ENCODE peak calls at places on chromosomes 16 and 17, in seven cellular contexts. S is stomach, Y is IMR-90, J is heart right ventricle, I is BJ, W is GM23338, K is pancreas. E is an unnamed sample.
A peak's percentile ranks its signal among the peaks of the same experiment; 100 is the strongest.

GRCh38 chr17:59038734-59039133 is 67.9 kb downstream of the TRIM37 start:
- DNase-seq in S (no peak), Y (peak; percentile 88), J (no peak), I (no peak), W (no peak), K (no peak), E (no peak)

GRCh38 chr17:75763613-75764416 is 1.2 kb downstream of the GALK1 start:
- DNase-seq in S (no peak), Y (no peak), J (no peak), I (no peak), W (no peak), K (peak; percentile 70), E (no peak)

GRCh38 chr17:15981208-15981607 is 18.3 kb downstream of the ZSWIM7 start:
- DNase-seq in S (no peak), Y (no peak), J (no peak), I (no peak), W (no peak), K (no peak), E (no peak)

GRCh38 chr16:70162041-70162451 is 11.5 kb upstream of the CLEC18C start:
- DNase-seq in S (no peak), Y (peak; percentile 80), J (no peak), I (peak; percentile 25), W (no peak), K (peak; percentile 3), E (no peak)

GRCh38 chr16:16871196-16871595 is 492.3 kb downstream of the NPIPA7 start:
- DNase-seq in S (no peak), Y (no peak), J (no peak), I (no peak), W (peak; percentile 53), K (no peak), E (no peak)

GRCh38 chr17:31074772-31075538 is 19.8 kb upstream of the NF1 start:
- DNase-seq in S (no peak), Y (peak; percentile 75), J (no peak), I (no peak), W (peak; percentile 84), K (no peak), E (no peak)

GRCh38 chr17:15446036-15446435 is 21.4 kb downstream of the CDRT4 start:
- DNase-seq in S (no peak), Y (no peak), J (no peak), I (no peak), W (peak; percentile 90), K (no peak), E (no peak)

GRCh38 chr17:45656527-45657181 is 127.5 kb upstream of the CRHR1 start:
- DNase-seq in S (no peak), Y (no peak), J (no peak), I (no peak), W (no peak), K (no peak), E (no peak)

GRCh38 chr17:4881761-4882555 is 17.4 kb upstream of the C17orf107 start:
- DNase-seq in S (peak; percentile 83), Y (peak; percentile 12), J (peak; percentile 51), I (no peak), W (peak; percentile 93), K (peak; percentile 85), E (peak; percentile 67)

GRCh38 chr16:10121496-10121895 is 60.7 kb downstream of the GRIN2A start:
- DNase-seq in S (no peak), Y (peak; percentile 5), J (no peak), I (peak; percentile 58), W (no peak), K (no peak), E (no peak)

GRCh38 chr17:80116923-80117380 is 15.6 kb downstream of the GAA start:
- DNase-seq in S (no peak), Y (no peak), J (no peak), I (no peak), W (no peak), K (no peak), E (no peak)

GRCh38 chr17:951388-952132 is 28.0 kb downstream of the NXN start:
- DNase-seq in S (no peak), Y (peak; percentile 89), J (no peak), I (no peak), W (peak; percentile 85), K (no peak), E (no peak)

GRCh38 chr17:39929657-39930407 is 2.3 kb downstream of the LRRC3C start:
- DNase-seq in S (no peak), Y (peak; percentile 82), J (no peak), I (peak; percentile 72), W (no peak), K (no peak), E (no peak)

GRCh38 chr17:49822829-49823228 is 25.0 kb downstream of the TAC4 start:
- DNase-seq in S (no peak), Y (peak; percentile 62), J (peak; percentile 46), I (peak; percentile 47), W (no peak), K (no peak), E (no peak)

GRCh38 chr17:2947588-2947950 is 115.8 kb downstream of the OR1D5 start:
- DNase-seq in S (no peak), Y (no peak), J (no peak), I (no peak), W (no peak), K (no peak), E (no peak)

GRCh38 chr16:426115-426905 is 861 bp downstream of the RAB11FIP3 start:
- DNase-seq in S (no peak), Y (no peak), J (peak; percentile 14), I (no peak), W (peak; percentile 68), K (peak; percentile 95), E (peak; percentile 56)

GRCh38 chr16:68386628-68387027 is 61.7 kb downstream of the SMPD3 start:
- DNase-seq in S (peak; percentile 86), Y (no peak), J (no peak), I (no peak), W (no peak), K (peak; percentile 47), E (no peak)

GRCh38 chr16:68385371-68385770 is 62.9 kb downstream of the SMPD3 start:
- DNase-seq in S (no peak), Y (no peak), J (no peak), I (no peak), W (no peak), K (peak; percentile 0), E (no peak)

GRCh38 chr16:68389006-68389405 is 59.3 kb downstream of the SMPD3 start:
- DNase-seq in S (no peak), Y (no peak), J (no peak), I (no peak), W (no peak), K (no peak), E (no peak)

GRCh38 chr16:68388124-68388523 is 60.2 kb downstream of the SMPD3 start:
- DNase-seq in S (no peak), Y (no peak), J (no peak), I (no peak), W (no peak), K (no peak), E (no peak)

GRCh38 chr16:68387301-68387700 is 61.0 kb downstream of the SMPD3 start:
- DNase-seq in S (peak; percentile 89), Y (no peak), J (no peak), I (no peak), W (peak; percentile 76), K (peak; percentile 54), E (no peak)
- H3K4me3 ChIP-seq in S (no peak overlapping the region), Y (no peak overlapping the region), J (no peak overlapping the region), I (no peak overlapping the region), W (no peak overlapping the region), K (no peak overlapping the region), E (no peak overlapping the region)

DNA sequence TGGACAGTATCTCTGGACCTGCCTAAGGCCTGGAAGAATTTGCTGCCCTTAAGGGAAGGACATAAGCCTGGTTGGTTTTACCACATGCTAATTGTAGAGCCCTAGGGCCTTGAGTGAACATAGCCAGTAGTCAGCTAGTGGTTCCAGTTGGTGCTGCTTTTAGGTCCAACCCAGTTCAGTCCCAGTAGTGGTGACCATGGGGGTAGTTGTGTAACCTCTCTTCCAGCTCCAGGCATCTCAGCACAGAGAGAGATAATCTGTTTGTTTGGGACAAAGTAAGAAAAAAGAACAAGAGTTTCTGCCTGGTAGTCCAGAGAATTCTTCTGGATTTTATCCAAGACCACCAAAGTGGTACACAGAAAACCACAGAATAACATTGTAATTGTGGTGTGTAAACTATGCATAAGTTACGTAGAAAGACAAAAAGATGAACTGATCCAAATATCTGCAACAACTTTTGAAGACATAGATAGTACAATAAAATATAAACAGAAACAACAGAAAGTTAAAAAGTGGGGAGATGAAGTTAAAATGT is 5.2 kb upstream of the CCL13 start:
- DNase-seq in S (no peak), Y (no peak), J (no peak), I (no peak), W (no peak), K (no peak), E (no peak)
- TF ChIP-seq CTCF in S (no peak), Y (no peak), J (no peak), I (no peak), W (no peak), K (no peak), E (no peak)

GRCh38 chr17:41968676-41969075 is 2.1 kb downstream of the CNP start:
- DNase-seq in S (no peak), Y (no peak), J (no peak), I (no peak), W (no peak), K (no peak), E (no peak)
- H3K27me3 ChIP-seq in S (no peaks in the 10 kb centered on the region), Y (no peaks in the 10 kb centered on the region), J (no peaks in the 10 kb centered on the region), I (no peaks in the 10 kb centered on the region), W (peaks cover 3% of the 10 kb centered on the region), K (no peaks in the 10 kb centered on the region), E (no peaks in the 10 kb centered on the region)

GRCh38 chr17:42361781-42362186 is 26.5 kb downstream of the STAT3 start:
- DNase-seq in S (no peak), Y (no peak), J (no peak), I (no peak), W (no peak), K (no peak), E (no peak)

GRCh38 chr17:42362245-42362961 is 25.8 kb downstream of the STAT3 start:
- DNase-seq in S (no peak), Y (no peak), J (no peak), I (no peak), W (no peak), K (no peak), E (no peak)

GRCh38 chr17:42365136-42365535 is 23.1 kb downstream of the STAT3 start:
- DNase-seq in S (no peak), Y (peak; percentile 87), J (no peak), I (no peak), W (no peak), K (no peak), E (no peak)

GRCh38 chr17:42363231-42363630 is 25.0 kb downstream of the STAT3 start:
- DNase-seq in S (no peak), Y (no peak), J (no peak), I (no peak), W (no peak), K (no peak), E (no peak)

DNA sequence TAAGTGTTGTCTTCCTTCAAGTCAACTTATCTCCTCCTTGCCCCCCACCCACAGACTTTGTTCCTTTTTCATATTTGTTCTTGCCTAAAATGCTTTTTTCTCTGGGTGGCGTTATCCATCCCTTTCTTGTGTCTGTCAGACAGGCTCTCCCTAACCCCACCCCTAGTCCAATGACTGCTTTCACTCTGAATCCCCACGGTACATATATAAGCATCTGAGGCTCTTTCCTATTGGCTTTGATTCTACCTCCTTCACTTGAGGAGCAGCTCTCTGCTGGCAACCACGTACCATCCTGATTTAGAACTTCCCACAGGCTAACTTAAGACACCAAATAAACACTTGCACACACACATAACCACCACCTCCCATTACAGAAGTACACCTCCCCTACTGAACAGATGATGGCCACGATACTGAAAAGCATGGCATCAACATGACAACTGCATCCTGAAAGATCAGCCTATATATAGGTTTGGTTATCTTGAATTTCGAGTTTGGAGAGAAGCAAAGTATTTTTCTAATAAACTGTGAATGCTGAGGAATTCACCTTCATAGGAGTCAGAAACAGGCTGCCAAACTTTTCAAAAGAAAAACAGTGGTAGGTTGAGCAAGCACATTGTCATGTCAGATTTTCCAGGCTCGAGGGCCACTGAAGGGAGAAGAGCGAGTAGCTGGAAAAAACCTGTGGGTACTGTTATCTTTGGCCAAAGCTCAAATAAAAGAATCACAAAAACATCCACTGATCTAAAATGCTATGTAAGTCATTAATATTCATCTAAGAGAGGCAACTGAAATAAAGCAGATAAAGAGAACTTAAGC is 24.3 kb downstream of the STAT3 start:
- DNase-seq in S (no peak), Y (peak; percentile 72), J (no peak), I (no peak), W (no peak), K (no peak), E (no peak)
- H3K4me3 ChIP-seq in S (no peak overlapping the region), Y (no peak overlapping the region), J (no peak overlapping the region), I (no peak overlapping the region), W (no peak overlapping the region), K (no peak overlapping the region), E (no peak overlapping the region)

E was measured in ovary.